ENCODE peak calls at places on chromosome 12, in nine cellular contexts. N, S, O, I, X, V, Q, G and U are unnamed samples. For H3K4me1, the result is how much of the 10 kb centered on the place peaks cover.

GRCh38 chr12:117063162-117063911 is 35.9 kb downstream of the TESC start:
- DNase-seq in N (peak), S (no peak), O (no peak), I (peak), X (no peak), V (peak), Q (no peak), G (no peak), U (no peak)

GRCh38 chr12:126648074-126648473 is 1582.8 kb downstream of the AACS start:
- DNase-seq in N (no peak), S (no peak), O (no peak), I (no peak), X (no peak), V (no peak), Q (no peak), G (no peak), U (no peak)

GRCh38 chr12:114393569-114393968 is 12.4 kb downstream of the TBX5 start:
- DNase-seq in N (no peak), S (no peak), O (no peak), I (no peak), X (no peak), V (peak), Q (no peak), G (no peak), U (no peak)

GRCh38 chr12:113756609-113757008 is 209.5 kb downstream of the RBM19 start:
- DNase-seq in N (no peak), S (no peak), O (no peak), I (no peak), X (no peak), V (no peak), Q (no peak), G (no peak), U (no peak)

GRCh38 chr12:122961551-122962329 is 4.5 kb downstream of the ABCB9 start:
- DNase-seq in N (no peak), S (no peak), O (peak), I (peak), X (no peak), V (no peak), Q (peak), G (no peak), U (no peak)

GRCh38 chr12:130826151-130826801 is 12.8 kb downstream of the STX2 start:
- DNase-seq in N (peak), S (no peak), O (no peak), I (no peak), X (peak), V (peak), Q (peak), G (peak), U (peak)

GRCh38 chr12:27534060-27534764 is 10.2 kb downstream of the PPFIBP1 start:
- DNase-seq in N (peak), S (no peak), O (no peak), I (no peak), X (no peak), V (no peak), Q (peak), G (no peak), U (no peak)

GRCh38 chr12:56878010-56878339 is 56.2 kb downstream of the SDR9C7 start:
- DNase-seq in N (no peak), S (no peak), O (no peak), I (no peak), X (no peak), V (no peak), Q (peak), G (no peak), U (peak)

GRCh38 chr12:63400746-63401145 is 249.7 kb upstream of the AVPR1A start:
- DNase-seq in N (no peak), S (no peak), O (no peak), I (no peak), X (no peak), V (no peak), Q (peak), G (no peak), U (no peak)

GRCh38 chr12:1491983-1492697 is 102.2 kb downstream of the FBXL14 start:
- DNase-seq in N (no peak), S (no peak), O (no peak), I (no peak), X (no peak), V (peak), Q (no peak), G (no peak), U (no peak)

GRCh38 chr12:130559806-130560205 is 156.3 kb downstream of the RIMBP2 start:
- DNase-seq in N (no peak), S (no peak), O (no peak), I (no peak), X (no peak), V (no peak), Q (no peak), G (no peak), U (no peak)

GRCh38 chr12:27236498-27236897 is 7.6 kb upstream of the STK38L start:
- DNase-seq in N (no peak), S (no peak), O (no peak), I (no peak), X (no peak), V (no peak), Q (peak), G (no peak), U (no peak)

GRCh38 chr12:71972441-71973074 is 33.9 kb downstream of the TPH2 start:
- DNase-seq in N (no peak), S (no peak), O (peak), I (peak), X (no peak), V (peak), Q (no peak), G (no peak), U (no peak)

GRCh38 chr12:100476013-100476751 is 2.5 kb downstream of the NR1H4 start:
- DNase-seq in N (no peak), S (no peak), O (no peak), I (no peak), X (no peak), V (peak), Q (no peak), G (no peak), U (no peak)

GRCh38 chr12:57452181-57452936 is 2.7 kb upstream of the INHBE start:
- DNase-seq in N (no peak), S (no peak), O (no peak), I (no peak), X (no peak), V (peak), Q (peak), G (peak), U (no peak)

GRCh38 chr12:55797068-55797467 is 20.5 kb downstream of the SARNP start:
- DNase-seq in N (peak), S (peak), O (peak), I (no peak), X (no peak), V (peak), Q (peak), G (no peak), U (peak)

GRCh38 chr12:62294378-62294777 is 34.2 kb downstream of the USP15 start:
- DNase-seq in N (no peak), S (no peak), O (no peak), I (no peak), X (no peak), V (no peak), Q (no peak), G (no peak), U (no peak)

GRCh38 chr12:55727643-55728184 is 1.1 kb downstream of the CD63 start:
- DNase-seq in N (no peak), S (no peak), O (peak), I (peak), X (peak), V (no peak), Q (peak), G (peak), U (no peak)

GRCh38 chr12:68733661-68734071 is 12.3 kb upstream of the SLC35E3 start:
- DNase-seq in N (no peak), S (no peak), O (no peak), I (no peak), X (no peak), V (peak), Q (peak), G (no peak), U (no peak)

GRCh38 chr12:32155911-32156585 is 49.4 kb downstream of the BICD1 start:
- DNase-seq in N (no peak), S (no peak), O (no peak), I (no peak), X (no peak), V (no peak), Q (no peak), G (no peak), U (no peak)
- H3K4me1 ChIP-seq in N (under half), S (under half), O (under half), I (under half), X (under half), V (under half), Q (under half), G (under half), U (under half)

GRCh38 chr12:52164624-52165023 is 27.2 kb downstream of the KRT80 start:
- DNase-seq in N (no peak), S (no peak), O (no peak), I (no peak), X (no peak), V (peak), Q (no peak), G (no peak), U (no peak)
- H3K4me1 ChIP-seq in N (under half), S (under half), O (under half), I (under half), X (under half), V (under half), Q (under half), G (under half), U (under half)

GRCh38 chr12:109738209-109738608 is 24.6 kb downstream of the FAM222A start:
- DNase-seq in N (no peak), S (no peak), O (no peak), I (peak), X (peak), V (no peak), Q (no peak), G (peak), U (no peak)

GRCh38 chr12:109737631-109738030 is 24.0 kb downstream of the FAM222A start:
- DNase-seq in N (no peak), S (no peak), O (no peak), I (peak), X (no peak), V (peak), Q (no peak), G (no peak), U (no peak)

GRCh38 chr12:109736552-109737108 is 23.0 kb downstream of the FAM222A start:
- DNase-seq in N (no peak), S (peak), O (no peak), I (peak), X (peak), V (peak), Q (peak), G (peak), U (peak)

GRCh38 chr12:109735825-109736551 is 22.4 kb downstream of the FAM222A start:
- DNase-seq in N (no peak), S (no peak), O (no peak), I (peak), X (peak), V (no peak), Q (no peak), G (peak), U (no peak)

DNA sequence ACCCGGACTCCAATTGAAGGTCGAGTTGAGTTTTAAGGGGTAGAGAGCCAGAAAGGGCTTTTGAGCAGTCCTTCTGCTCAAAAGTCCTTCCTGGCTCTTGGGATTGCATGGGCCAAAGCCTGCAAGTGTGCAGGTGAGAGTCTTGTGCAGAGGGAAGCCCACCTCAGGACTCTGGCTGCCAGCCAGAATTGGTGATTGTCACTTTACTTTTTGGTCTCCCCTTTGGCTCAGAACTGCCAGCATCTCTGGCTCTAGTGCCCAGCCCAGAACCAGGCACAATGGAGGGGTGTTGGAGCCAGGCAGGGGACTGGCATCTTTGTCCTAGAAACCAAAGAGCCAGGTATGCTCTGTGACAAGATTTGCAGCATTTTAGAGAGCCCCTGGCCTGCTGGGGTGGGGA is 23.5 kb downstream of the FAM222A start:
- DNase-seq in N (no peak), S (no peak), O (no peak), I (peak), X (peak), V (no peak), Q (no peak), G (no peak), U (no peak)
- H3K4me1 ChIP-seq in N (under half), S (under half), O (under half), I (under half), X (under half), V (under half), Q (under half), G (under half), U (under half)

GRCh38 chr12:12008931-12009611 is 61.7 kb upstream of the BCL2L14 start:
- DNase-seq in N (peak), S (peak), O (peak), I (no peak), X (no peak), V (peak), Q (peak), G (no peak), U (no peak)
- H3K4me1 ChIP-seq in N (half or more), S (under half), O (under half), I (under half), X (under half), V (under half), Q (under half), G (under half), U (under half)